ENCODE peak calls at places on chromosomes 2 and 18, in eight cellular contexts. One of them, this sample, is unnamed. For H3K36me3, the result is how much of the 10 kb centered on the place peaks cover.

GRCh38 chr2:144780983-144781382 is 261.1 kb upstream of the ZEB2 start:
- DNase-seq in Peyer's patch: no peak
- DNase-seq in NT2/D1: no peak
- DNase-seq in SK-N-SH: no peak
- DNase-seq in SJSA1: no peak
- DNase-seq in MM.1S: no peak
- DNase-seq in tibial nerve: no peak
- DNase-seq in WERI-Rb-1: no peak
- DNase-seq in this sample: no peak

GRCh38 chr2:84741182-84741822 is 139.6 kb downstream of the TRABD2A start:
- DNase-seq in MM.1S: peak
- DNase-seq in tibial nerve: no peak
- DNase-seq in WERI-Rb-1: peak
- DNase-seq in NT2/D1: peak
- DNase-seq in SJSA1: peak
- DNase-seq in SK-N-SH: peak
- DNase-seq in Peyer's patch: no peak
- DNase-seq in this sample: peak

GRCh38 chr2:153871231-153872221 is at the start of gene GALNT13:
- DNase-seq in Peyer's patch: peak
- DNase-seq in tibial nerve: no peak
- DNase-seq in MM.1S: peak
- DNase-seq in WERI-Rb-1: peak
- DNase-seq in NT2/D1: peak
- DNase-seq in SJSA1: no peak
- DNase-seq in SK-N-SH: peak
- DNase-seq in this sample: peak

GRCh38 chr2:46232860-46233259 is 64.3 kb upstream of the EPAS1 start:
- DNase-seq in MM.1S: no peak
- DNase-seq in tibial nerve: no peak
- DNase-seq in SK-N-SH: no peak
- DNase-seq in SJSA1: no peak
- DNase-seq in NT2/D1: no peak
- DNase-seq in WERI-Rb-1: no peak
- DNase-seq in Peyer's patch: no peak
- DNase-seq in this sample: no peak

GRCh38 chr18:79642626-79643025 is 37.0 kb upstream of the CTDP1 start:
- DNase-seq in NT2/D1: no peak
- DNase-seq in MM.1S: no peak
- DNase-seq in SK-N-SH: no peak
- DNase-seq in WERI-Rb-1: no peak
- DNase-seq in tibial nerve: no peak
- DNase-seq in SJSA1: no peak
- DNase-seq in Peyer's patch: no peak
- DNase-seq in this sample: no peak

GRCh38 chr2:119264781-119265692 is 41.4 kb downstream of the STEAP3 start:
- DNase-seq in MM.1S: peak
- DNase-seq in NT2/D1: peak
- DNase-seq in Peyer's patch: peak
- DNase-seq in SK-N-SH: peak
- DNase-seq in tibial nerve: no peak
- DNase-seq in WERI-Rb-1: peak
- DNase-seq in SJSA1: no peak
- DNase-seq in this sample: peak

GRCh38 chr2:21263622-21264021 is 139.9 kb downstream of the TDRD15 start:
- DNase-seq in tibial nerve: no peak
- DNase-seq in SJSA1: no peak
- DNase-seq in Peyer's patch: no peak
- DNase-seq in NT2/D1: no peak
- DNase-seq in MM.1S: no peak
- DNase-seq in WERI-Rb-1: no peak
- DNase-seq in SK-N-SH: no peak
- DNase-seq in this sample: no peak

GRCh38 chr2:138116456-138116855 is 152.2 kb downstream of the HNMT start:
- DNase-seq in Peyer's patch: no peak
- DNase-seq in SK-N-SH: no peak
- DNase-seq in tibial nerve: no peak
- DNase-seq in MM.1S: no peak
- DNase-seq in NT2/D1: no peak
- DNase-seq in WERI-Rb-1: no peak
- DNase-seq in SJSA1: no peak
- DNase-seq in this sample: no peak

GRCh38 chr2:59303272-59303671 is 1062.1 kb upstream of the FANCL start:
- DNase-seq in WERI-Rb-1: no peak
- DNase-seq in tibial nerve: no peak
- DNase-seq in MM.1S: no peak
- DNase-seq in NT2/D1: no peak
- DNase-seq in Peyer's patch: no peak
- DNase-seq in SJSA1: no peak
- DNase-seq in SK-N-SH: no peak
- DNase-seq in this sample: no peak

GRCh38 chr2:105610444-105611327 is 134.0 kb upstream of the NCK2 start:
- DNase-seq in tibial nerve: no peak
- DNase-seq in Peyer's patch: no peak
- DNase-seq in SJSA1: no peak
- DNase-seq in SK-N-SH: no peak
- DNase-seq in MM.1S: no peak
- DNase-seq in NT2/D1: no peak
- DNase-seq in WERI-Rb-1: no peak
- DNase-seq in this sample: no peak

GRCh38 chr2:19899853-19900525 is 1.8 kb downstream of the TTC32 start:
- DNase-seq in Peyer's patch: no peak
- DNase-seq in NT2/D1: no peak
- DNase-seq in WERI-Rb-1: no peak
- DNase-seq in SK-N-SH: no peak
- DNase-seq in MM.1S: peak
- DNase-seq in tibial nerve: no peak
- DNase-seq in SJSA1: no peak
- DNase-seq in this sample: no peak

GRCh38 chr2:172813314-172813888 is 77.8 kb downstream of the RAPGEF4 start:
- DNase-seq in Peyer's patch: no peak
- DNase-seq in WERI-Rb-1: no peak
- DNase-seq in MM.1S: no peak
- DNase-seq in tibial nerve: no peak
- DNase-seq in SK-N-SH: peak
- DNase-seq in SJSA1: no peak
- DNase-seq in NT2/D1: no peak
- DNase-seq in this sample: no peak

GRCh38 chr2:14632133-14632936 is at the start of gene LRATD1:
- DNase-seq in Peyer's patch: peak
- DNase-seq in NT2/D1: peak
- DNase-seq in SK-N-SH: peak
- DNase-seq in MM.1S: no peak
- DNase-seq in SJSA1: no peak
- DNase-seq in WERI-Rb-1: peak
- DNase-seq in tibial nerve: peak
- DNase-seq in this sample: no peak

GRCh38 chr2:219243291-219243761 is 1.9 kb downstream of the GLB1L start:
- DNase-seq in SJSA1: no peak
- DNase-seq in SK-N-SH: no peak
- DNase-seq in MM.1S: no peak
- DNase-seq in WERI-Rb-1: no peak
- DNase-seq in NT2/D1: no peak
- DNase-seq in tibial nerve: peak
- DNase-seq in Peyer's patch: peak
- DNase-seq in this sample: no peak

GRCh38 chr2:65358690-65359400 is 73.6 kb downstream of the SPRED2 start:
- DNase-seq in NT2/D1: no peak
- DNase-seq in WERI-Rb-1: no peak
- DNase-seq in SK-N-SH: no peak
- DNase-seq in Peyer's patch: no peak
- DNase-seq in MM.1S: no peak
- DNase-seq in SJSA1: no peak
- DNase-seq in tibial nerve: no peak
- DNase-seq in this sample: no peak

GRCh38 chr2:78127428-78127827 is 605.3 kb upstream of the LRRTM4 start:
- DNase-seq in SJSA1: no peak
- DNase-seq in NT2/D1: no peak
- DNase-seq in WERI-Rb-1: no peak
- DNase-seq in SK-N-SH: no peak
- DNase-seq in tibial nerve: no peak
- DNase-seq in Peyer's patch: no peak
- DNase-seq in MM.1S: no peak
- DNase-seq in this sample: no peak

GRCh38 chr18:2958819-2959298 is 54.1 kb downstream of the LPIN2 start:
- DNase-seq in SK-N-SH: peak
- DNase-seq in SJSA1: no peak
- DNase-seq in tibial nerve: no peak
- DNase-seq in NT2/D1: no peak
- DNase-seq in Peyer's patch: no peak
- DNase-seq in MM.1S: peak
- DNase-seq in WERI-Rb-1: no peak
- DNase-seq in this sample: no peak

DNA sequence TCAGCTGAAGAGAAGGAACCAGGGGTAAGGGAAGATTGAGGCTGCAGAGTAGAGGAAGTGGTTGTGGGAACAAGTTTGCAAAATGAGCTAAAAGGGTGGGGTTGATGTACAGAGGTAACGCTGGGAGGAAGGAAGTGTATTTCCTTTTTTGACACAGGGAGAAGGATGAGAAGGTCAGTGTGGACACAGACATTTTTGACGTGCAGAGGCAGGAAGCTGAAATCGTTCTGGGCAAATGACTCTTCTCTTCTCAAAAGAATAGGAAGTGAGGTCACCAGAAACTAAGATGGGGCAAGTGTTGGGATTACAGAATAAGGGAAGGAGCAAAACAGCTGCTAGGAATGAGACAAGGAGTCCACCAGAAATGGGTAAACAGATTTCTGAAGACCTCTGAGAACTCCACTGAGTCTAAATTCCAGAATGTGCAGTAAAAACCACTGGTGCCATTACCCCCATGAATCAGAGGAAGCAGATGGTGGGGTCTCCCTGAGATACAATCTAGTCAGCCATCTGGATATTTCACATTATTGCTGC is 20.0 kb upstream of the RNF149 start:
- DNase-seq in Peyer's patch: no peak
- DNase-seq in MM.1S: no peak
- DNase-seq in tibial nerve: peak
- DNase-seq in WERI-Rb-1: no peak
- DNase-seq in NT2/D1: no peak
- DNase-seq in SK-N-SH: no peak
- DNase-seq in SJSA1: no peak
- DNase-seq in this sample: no peak
- H3K36me3 ChIP-seq in Peyer's patch: under half
- H3K36me3 ChIP-seq in MM.1S: under half
- H3K36me3 ChIP-seq in tibial nerve: under half
- H3K36me3 ChIP-seq in WERI-Rb-1: under half
- H3K36me3 ChIP-seq in NT2/D1: under half
- H3K36me3 ChIP-seq in SK-N-SH: under half
- H3K36me3 ChIP-seq in SJSA1: under half
- H3K36me3 ChIP-seq in this sample: under half

GRCh38 chr2:86036790-86037138 is 68.9 kb downstream of the POLR1A start:
- DNase-seq in SK-N-SH: no peak
- DNase-seq in SJSA1: no peak
- DNase-seq in Peyer's patch: no peak
- DNase-seq in NT2/D1: no peak
- DNase-seq in tibial nerve: no peak
- DNase-seq in WERI-Rb-1: no peak
- DNase-seq in MM.1S: no peak
- DNase-seq in this sample: no peak
- H3K36me3 ChIP-seq in SK-N-SH: under half
- H3K36me3 ChIP-seq in SJSA1: half or more
- H3K36me3 ChIP-seq in Peyer's patch: under half
- H3K36me3 ChIP-seq in NT2/D1: half or more
- H3K36me3 ChIP-seq in tibial nerve: under half
- H3K36me3 ChIP-seq in WERI-Rb-1: half or more
- H3K36me3 ChIP-seq in MM.1S: under half
- H3K36me3 ChIP-seq in this sample: half or more

DNA sequence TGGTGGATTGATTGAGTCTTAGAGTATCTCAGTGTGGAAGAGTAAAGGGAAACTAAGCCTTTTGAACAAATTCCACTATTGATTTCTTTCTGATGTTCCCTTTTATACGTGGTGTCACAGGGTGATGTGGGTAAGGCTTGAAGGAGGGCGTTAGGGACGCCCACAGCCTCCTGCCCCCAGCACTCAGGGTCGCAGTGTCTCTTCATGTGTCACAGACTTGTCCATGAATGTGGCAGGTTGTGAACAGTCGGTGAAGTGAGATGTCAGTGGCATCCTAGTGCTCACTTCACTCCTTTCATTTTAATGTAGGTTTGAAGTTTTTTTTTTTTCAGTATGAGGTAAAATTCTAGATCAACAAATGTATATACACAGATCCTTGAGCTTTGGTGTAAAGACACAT is 123.2 kb upstream of the IL1R2 start:
- DNase-seq in NT2/D1: no peak
- DNase-seq in Peyer's patch: no peak
- DNase-seq in WERI-Rb-1: no peak
- DNase-seq in MM.1S: no peak
- DNase-seq in SK-N-SH: no peak
- DNase-seq in tibial nerve: no peak
- DNase-seq in SJSA1: no peak
- DNase-seq in this sample: no peak
- H3K36me3 ChIP-seq in NT2/D1: half or more
- H3K36me3 ChIP-seq in Peyer's patch: under half
- H3K36me3 ChIP-seq in WERI-Rb-1: half or more
- H3K36me3 ChIP-seq in MM.1S: under half
- H3K36me3 ChIP-seq in SK-N-SH: half or more
- H3K36me3 ChIP-seq in tibial nerve: under half
- H3K36me3 ChIP-seq in SJSA1: half or more
- H3K36me3 ChIP-seq in this sample: under half

GRCh38 chr2:74369976-74370375 is 10.1 kb downstream of the DCTN1 start:
- DNase-seq in tibial nerve: no peak
- DNase-seq in Peyer's patch: no peak
- DNase-seq in SK-N-SH: no peak
- DNase-seq in NT2/D1: no peak
- DNase-seq in SJSA1: no peak
- DNase-seq in MM.1S: no peak
- DNase-seq in WERI-Rb-1: no peak
- DNase-seq in this sample: no peak

GRCh38 chr2:74371421-74371820 is 8.7 kb downstream of the DCTN1 start:
- DNase-seq in SJSA1: no peak
- DNase-seq in SK-N-SH: no peak
- DNase-seq in NT2/D1: no peak
- DNase-seq in tibial nerve: no peak
- DNase-seq in Peyer's patch: no peak
- DNase-seq in MM.1S: no peak
- DNase-seq in WERI-Rb-1: no peak
- DNase-seq in this sample: no peak

GRCh38 chr2:74366036-74366435 is 14.1 kb downstream of the DCTN1 start:
- DNase-seq in MM.1S: no peak
- DNase-seq in SK-N-SH: no peak
- DNase-seq in NT2/D1: no peak
- DNase-seq in SJSA1: no peak
- DNase-seq in Peyer's patch: no peak
- DNase-seq in WERI-Rb-1: no peak
- DNase-seq in tibial nerve: no peak
- DNase-seq in this sample: no peak

GRCh38 chr2:74367789-74368188 is 12.3 kb downstream of the DCTN1 start:
- DNase-seq in SK-N-SH: no peak
- DNase-seq in NT2/D1: no peak
- DNase-seq in MM.1S: no peak
- DNase-seq in Peyer's patch: no peak
- DNase-seq in SJSA1: no peak
- DNase-seq in WERI-Rb-1: no peak
- DNase-seq in tibial nerve: no peak
- DNase-seq in this sample: no peak

DNA sequence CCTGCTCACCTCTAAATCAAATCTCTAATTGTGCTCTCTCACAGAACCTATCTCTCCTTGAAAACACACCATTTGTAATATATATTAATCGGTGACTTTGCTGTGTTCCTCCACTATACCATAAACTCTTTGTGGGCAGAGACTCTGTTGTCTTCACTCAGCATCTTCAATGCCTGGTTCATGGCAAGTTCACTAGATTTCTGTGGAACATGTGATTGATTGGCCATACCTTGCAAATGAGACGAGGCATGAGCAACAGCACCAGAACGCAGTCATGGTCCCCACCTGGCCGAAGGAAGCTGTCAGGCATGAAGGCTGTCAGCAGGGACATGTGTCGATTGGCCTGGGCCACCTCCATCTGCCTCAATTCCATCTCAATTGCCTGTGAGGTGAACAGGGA is 11.6 kb downstream of the DCTN1 start:
- DNase-seq in SJSA1: no peak
- DNase-seq in WERI-Rb-1: no peak
- DNase-seq in MM.1S: no peak
- DNase-seq in SK-N-SH: no peak
- DNase-seq in NT2/D1: no peak
- DNase-seq in Peyer's patch: no peak
- DNase-seq in tibial nerve: no peak
- DNase-seq in this sample: no peak
- H3K36me3 ChIP-seq in SJSA1: half or more
- H3K36me3 ChIP-seq in WERI-Rb-1: half or more
- H3K36me3 ChIP-seq in MM.1S: under half
- H3K36me3 ChIP-seq in SK-N-SH: under half
- H3K36me3 ChIP-seq in NT2/D1: half or more
- H3K36me3 ChIP-seq in Peyer's patch: under half
- H3K36me3 ChIP-seq in tibial nerve: half or more
- H3K36me3 ChIP-seq in this sample: half or more